ENCODE peak calls at places on chromosomes 1 and 21, in ten cellular contexts. F, I, R, H, W, P, Y, E, C and V are unnamed samples.

GRCh38 chr21:33197546-33197945 is 32.2 kb upstream of the IFNAR2 start:
- DNase-seq in F (no peak), I (no peak), R (no peak), H (no peak), W (no peak), P (no peak), Y (no peak), E (no peak), C (no peak), V (no peak)

GRCh38 chr1:205444931-205445652 is 10.8 kb downstream of the BLACAT1 start:
- DNase-seq in F (peak), I (no peak), R (peak), H (no peak), W (no peak), P (peak), Y (no peak), E (no peak), C (no peak), V (peak)

GRCh38 chr1:68516066-68516465 is 19.2 kb upstream of the DEPDC1 start:
- DNase-seq in F (no peak), I (no peak), R (no peak), H (no peak), W (no peak), P (no peak), Y (no peak), E (no peak), C (no peak), V (no peak)

GRCh38 chr1:223423641-223424233 is 30.5 kb downstream of the CCDC185 start:
- DNase-seq in F (no peak), I (no peak), R (no peak), H (no peak), W (peak), P (no peak), Y (no peak), E (no peak), C (no peak), V (no peak)

GRCh38 chr1:215710340-215710971 is 143.4 kb downstream of the KCTD3 start:
- DNase-seq in F (peak), I (no peak), R (no peak), H (peak), W (peak), P (no peak), Y (no peak), E (no peak), C (no peak), V (no peak)

GRCh38 chr1:217717959-217718358 is 86.8 kb downstream of the SPATA17 start:
- DNase-seq in F (no peak), I (no peak), R (no peak), H (no peak), W (no peak), P (no peak), Y (no peak), E (no peak), C (no peak), V (no peak)

GRCh38 chr1:207971511-207972224 is 60.7 kb upstream of the CD34 start:
- DNase-seq in F (no peak), I (no peak), R (no peak), H (no peak), W (no peak), P (no peak), Y (no peak), E (no peak), C (no peak), V (no peak)

GRCh38 chr1:168438626-168439025 is 105.2 kb downstream of the XCL2 start:
- DNase-seq in F (no peak), I (no peak), R (no peak), H (no peak), W (no peak), P (no peak), Y (no peak), E (no peak), C (no peak), V (no peak)

GRCh38 chr1:21622466-21623315 is 46.5 kb downstream of the RAP1GAP start:
- DNase-seq in F (peak), I (peak), R (no peak), H (no peak), W (no peak), P (no peak), Y (no peak), E (peak), C (no peak), V (no peak)

GRCh38 chr21:42009831-42010506 is at the start of gene ZBTB21:
- DNase-seq in F (peak), I (peak), R (peak), H (peak), W (peak), P (peak), Y (peak), E (peak), C (peak), V (peak)

GRCh38 chr1:69494171-69494570 is 73.6 kb upstream of the LRRC7 start:
- DNase-seq in F (no peak), I (no peak), R (no peak), H (no peak), W (no peak), P (no peak), Y (no peak), E (no peak), C (no peak), V (no peak)

GRCh38 chr1:234039603-234040002 is 135.1 kb downstream of the SLC35F3 start:
- DNase-seq in F (no peak), I (no peak), R (no peak), H (no peak), W (no peak), P (no peak), Y (no peak), E (no peak), C (no peak), V (no peak)

GRCh38 chr1:54334996-54335395 is 71.2 kb downstream of the SSBP3 start:
- DNase-seq in F (no peak), I (no peak), R (no peak), H (no peak), W (no peak), P (no peak), Y (no peak), E (no peak), C (no peak), V (no peak)

GRCh38 chr1:5595531-5596170 is 396.6 kb downstream of the NPHP4 start:
- DNase-seq in F (no peak), I (no peak), R (peak), H (no peak), W (no peak), P (no peak), Y (no peak), E (no peak), C (no peak), V (no peak)

GRCh38 chr1:79617777-79618176 is 611.2 kb upstream of the ADGRL4 start:
- DNase-seq in F (no peak), I (no peak), R (no peak), H (no peak), W (no peak), P (no peak), Y (no peak), E (no peak), C (no peak), V (no peak)

GRCh38 chr1:89887270-89887669 is 66.4 kb downstream of the LRRC8D start:
- DNase-seq in F (no peak), I (no peak), R (no peak), H (no peak), W (no peak), P (no peak), Y (no peak), E (no peak), C (no peak), V (no peak)

GRCh38 chr1:156840880-156841279 is 18.0 kb downstream of the INSRR start:
- DNase-seq in F (no peak), I (no peak), R (no peak), H (no peak), W (no peak), P (no peak), Y (no peak), E (no peak), C (no peak), V (no peak)

GRCh38 chr1:234840843-234841242 is 230.9 kb upstream of the IRF2BP2 start:
- DNase-seq in F (no peak), I (no peak), R (no peak), H (no peak), W (no peak), P (no peak), Y (no peak), E (no peak), C (no peak), V (no peak)

GRCh38 chr1:87226341-87226760 is 102.3 kb upstream of the LMO4 start:
- DNase-seq in F (peak), I (peak), R (peak), H (peak), W (no peak), P (peak), Y (peak), E (no peak), C (peak), V (peak)

GRCh38 chr1:91345395-91346005 is 59.1 kb downstream of the HFM1 start:
- DNase-seq in F (no peak), I (no peak), R (no peak), H (no peak), W (no peak), P (no peak), Y (no peak), E (no peak), C (no peak), V (no peak)

GRCh38 chr1:87134625-87135024 is 194.1 kb upstream of the LMO4 start:
- DNase-seq in F (no peak), I (no peak), R (no peak), H (no peak), W (no peak), P (no peak), Y (peak), E (no peak), C (no peak), V (no peak)

GRCh38 chr1:204225841-204226745 is 12.3 kb upstream of the GOLT1A start:
- DNase-seq in F (no peak), I (no peak), R (no peak), H (no peak), W (no peak), P (peak), Y (no peak), E (no peak), C (no peak), V (no peak)

GRCh38 chr1:30037251-30038118 is 685.9 kb downstream of the MATN1 start:
- DNase-seq in F (no peak), I (no peak), R (no peak), H (no peak), W (no peak), P (no peak), Y (no peak), E (no peak), C (no peak), V (no peak)

GRCh38 chr1:192311281-192311680 is 5.5 kb upstream of the RGS21 start:
- DNase-seq in F (no peak), I (no peak), R (no peak), H (peak), W (peak), P (no peak), Y (no peak), E (no peak), C (no peak), V (no peak)

GRCh38 chr1:46370214-46370633 is 23.9 kb upstream of the FAAH start:
- DNase-seq in F (no peak), I (no peak), R (no peak), H (no peak), W (no peak), P (no peak), Y (no peak), E (no peak), C (no peak), V (no peak)

GRCh38 chr1:2290595-2291510 is 62.7 kb downstream of the SKI start:
- DNase-seq in F (no peak), I (peak), R (peak), H (peak), W (no peak), P (peak), Y (peak), E (peak), C (peak), V (peak)

GRCh38 chr1:208369658-208370057 is 125.5 kb upstream of the PLXNA2 start:
- DNase-seq in F (no peak), I (no peak), R (no peak), H (no peak), W (no peak), P (no peak), Y (no peak), E (no peak), C (no peak), V (no peak)

GRCh38 chr1:110383311-110383990 is 7.4 kb downstream of the SLC16A4 start:
- DNase-seq in F (no peak), I (no peak), R (no peak), H (peak), W (no peak), P (no peak), Y (no peak), E (no peak), C (no peak), V (no peak)

GRCh38 chr1:32998997-32999396 is 34.4 kb upstream of the RNF19B start:
- DNase-seq in F (no peak), I (no peak), R (no peak), H (no peak), W (no peak), P (no peak), Y (no peak), E (no peak), C (no peak), V (no peak)

GRCh38 chr1:209831615-209832014 is 3.8 kb downstream of the UTP25 start:
- DNase-seq in F (no peak), I (no peak), R (no peak), H (no peak), W (no peak), P (no peak), Y (no peak), E (no peak), C (no peak), V (no peak)

GRCh38 chr1:197180252-197180878 is 33.9 kb upstream of the ASPM start:
- DNase-seq in F (peak), I (no peak), R (no peak), H (peak), W (no peak), P (no peak), Y (no peak), E (peak), C (no peak), V (no peak)

GRCh38 chr21:43602277-43603229 is 56.7 kb downstream of the HSF2BP start:
- DNase-seq in F (no peak), I (no peak), R (no peak), H (no peak), W (no peak), P (no peak), Y (no peak), E (no peak), C (no peak), V (no peak)

GRCh38 chr21:40696246-40696645 is 150.7 kb downstream of the DSCAM start:
- DNase-seq in F (no peak), I (no peak), R (no peak), H (no peak), W (no peak), P (no peak), Y (no peak), E (no peak), C (no peak), V (no peak)

GRCh38 chr1:50265790-50266314 is 157.1 kb downstream of the ELAVL4 start:
- DNase-seq in F (no peak), I (no peak), R (no peak), H (no peak), W (no peak), P (peak), Y (peak), E (no peak), C (peak), V (no peak)

GRCh38 chr1:30879940-30880339 is 28.6 kb downstream of the SDC3 start:
- DNase-seq in F (peak), I (no peak), R (no peak), H (no peak), W (no peak), P (no peak), Y (no peak), E (no peak), C (no peak), V (no peak)

GRCh38 chr1:170927955-170928850 is 7.1 kb upstream of the MROH9 start:
- DNase-seq in F (no peak), I (no peak), R (no peak), H (no peak), W (no peak), P (no peak), Y (no peak), E (no peak), C (no peak), V (no peak)

GRCh38 chr1:117793396-117793795 is 136.0 kb downstream of the GDAP2 start:
- DNase-seq in F (no peak), I (no peak), R (no peak), H (no peak), W (no peak), P (no peak), Y (no peak), E (no peak), C (no peak), V (no peak)

GRCh38 chr1:24926596-24927249 is 3.4 kb downstream of the RUNX3 start:
- DNase-seq in F (peak), I (no peak), R (no peak), H (no peak), W (no peak), P (no peak), Y (no peak), E (no peak), C (no peak), V (no peak)
- H3K4me3 ChIP-seq in F (no peak), I (peak), R (no peak), H (no peak), W (no peak), P (peak), Y (no peak), E (peak), C (no peak), V (no peak)

GRCh38 chr1:36448530-36449051 is 1.7 kb downstream of the OSCP1 start:
- DNase-seq in F (no peak), I (no peak), R (no peak), H (no peak), W (no peak), P (no peak), Y (no peak), E (no peak), C (no peak), V (no peak)

GRCh38 chr1:36447450-36447849 is 2.8 kb downstream of the OSCP1 start:
- DNase-seq in F (no peak), I (no peak), R (no peak), H (no peak), W (no peak), P (no peak), Y (no peak), E (no peak), C (no peak), V (no peak)

GRCh38 chr1:36453051-36453450 is 2.8 kb upstream of the OSCP1 start:
- DNase-seq in F (no peak), I (no peak), R (no peak), H (no peak), W (no peak), P (no peak), Y (no peak), E (no peak), C (no peak), V (no peak)

GRCh38 chr1:36450919-36451305 is 661 bp upstream of the OSCP1 start:
- DNase-seq in F (no peak), I (no peak), R (no peak), H (no peak), W (no peak), P (no peak), Y (no peak), E (no peak), C (no peak), V (no peak)

DNA sequence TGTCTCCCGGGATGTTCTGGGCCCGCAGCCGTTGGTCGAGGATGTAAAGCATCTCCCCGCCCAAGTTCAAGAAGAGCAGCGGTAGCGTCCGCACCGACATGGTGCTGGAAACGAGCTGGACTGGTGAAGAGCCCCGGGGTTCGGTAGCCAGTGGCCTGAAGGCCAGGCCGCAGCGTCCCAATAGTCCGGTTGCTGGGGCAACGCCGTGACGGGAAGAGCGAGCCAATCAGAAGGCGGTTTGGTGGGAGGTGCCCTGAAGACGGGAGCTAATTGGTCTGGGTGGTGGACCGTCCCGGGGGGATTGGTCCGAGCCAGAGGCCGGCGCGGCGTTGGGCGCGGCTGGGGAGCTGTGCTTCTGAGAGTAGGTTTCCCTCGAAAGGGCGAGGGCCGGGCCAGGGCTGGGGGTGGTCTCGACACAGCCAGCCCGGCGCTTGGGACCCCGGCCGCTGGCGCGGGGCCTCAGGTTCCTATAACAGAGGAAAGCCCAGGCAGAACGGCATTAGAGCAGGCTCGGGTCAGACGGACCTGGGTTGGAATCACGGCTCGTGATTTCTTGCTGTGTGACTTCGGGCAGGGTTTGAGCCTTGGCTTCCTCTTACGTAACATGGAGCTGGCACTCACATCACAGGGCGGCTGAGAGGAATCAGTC is at the start of gene OSCP1:
- DNase-seq in F (peak), I (peak), R (peak), H (peak), W (peak), P (peak), Y (peak), E (peak), C (peak), V (peak)
- H3K4me3 ChIP-seq in F (peak), I (peak), R (peak), H (peak), W (peak), P (peak), Y (peak), E (peak), C (peak), V (peak)

GRCh38 chr1:225156254-225156653 is 226.8 kb downstream of the DNAH14 start:
- DNase-seq in F (no peak), I (no peak), R (no peak), H (peak), W (no peak), P (no peak), Y (no peak), E (no peak), C (no peak), V (no peak)

GRCh38 chr1:225152061-225152460 is 222.6 kb downstream of the DNAH14 start:
- DNase-seq in F (no peak), I (no peak), R (no peak), H (no peak), W (no peak), P (no peak), Y (no peak), E (no peak), C (no peak), V (no peak)

GRCh38 chr1:225158291-225158690 is 228.8 kb downstream of the DNAH14 start:
- DNase-seq in F (no peak), I (no peak), R (no peak), H (no peak), W (no peak), P (no peak), Y (no peak), E (no peak), C (no peak), V (no peak)

GRCh38 chr1:225155555-225155954 is 226.1 kb downstream of the DNAH14 start:
- DNase-seq in F (no peak), I (no peak), R (no peak), H (no peak), W (no peak), P (no peak), Y (no peak), E (no peak), C (no peak), V (no peak)
- H3K4me3 ChIP-seq in F (no peak), I (no peak), R (no peak), H (no peak), W (no peak), P (no peak), Y (no peak), E (no peak), C (no peak), V (no peak)

GRCh38 chr1:153611024-153611352 is 1.9 kb downstream of the S100A16 start:
- DNase-seq in F (no peak), I (no peak), R (no peak), H (no peak), W (no peak), P (no peak), Y (no peak), E (no peak), C (no peak), V (peak)
- H3K4me3 ChIP-seq in F (no peak), I (peak), R (peak), H (peak), W (peak), P (peak), Y (peak), E (no peak), C (no peak), V (no peak)

GRCh38 chr1:193372553-193372952 is 186.1 kb upstream of the B3GALT2 start:
- DNase-seq in F (no peak), I (no peak), R (no peak), H (no peak), W (no peak), P (no peak), Y (no peak), E (no peak), C (no peak), V (no peak)

GRCh38 chr1:193366764-193367507 is 180.5 kb upstream of the B3GALT2 start:
- DNase-seq in F (no peak), I (no peak), R (no peak), H (no peak), W (no peak), P (no peak), Y (no peak), E (no peak), C (no peak), V (no peak)

GRCh38 chr1:193367863-193368262 is 181.4 kb upstream of the B3GALT2 start:
- DNase-seq in F (no peak), I (no peak), R (no peak), H (no peak), W (no peak), P (no peak), Y (no peak), E (no peak), C (no peak), V (no peak)

GRCh38 chr1:193368302-193368701 is 181.9 kb upstream of the B3GALT2 start:
- DNase-seq in F (no peak), I (no peak), R (no peak), H (peak), W (no peak), P (no peak), Y (no peak), E (peak), C (no peak), V (no peak)
- H3K4me3 ChIP-seq in F (no peak), I (peak), R (no peak), H (no peak), W (no peak), P (no peak), Y (no peak), E (peak), C (no peak), V (no peak)

GRCh38 chr1:76425843-76426145 is 351.2 kb downstream of the ST6GALNAC3 start:
- DNase-seq in F (no peak), I (no peak), R (no peak), H (peak), W (no peak), P (no peak), Y (no peak), E (no peak), C (no peak), V (no peak)
- H3K4me3 ChIP-seq in F (no peak), I (no peak), R (no peak), H (no peak), W (no peak), P (no peak), Y (no peak), E (no peak), C (no peak), V (no peak)